ENCODE peak calls at places on chromosome 6, in six cellular contexts. One of them, this sample, is unnamed.

GRCh38 chr6:128538763-128539162 is 18.4 kb upstream of the PTPRK start:
- DNase-seq in AG04450: peak; percentile 26
- DNase-seq in HCT116: no peak
- DNase-seq in epithelial cell of proximal tubule: no peak
- DNase-seq in right lobe of liver: no peak
- DNase-seq in IMR-90: peak; percentile 75
- DNase-seq in this sample: no peak

GRCh38 chr6:79869600-79870084 is 77.7 kb downstream of the ELOVL4 start:
- DNase-seq in AG04450: peak; percentile 21
- DNase-seq in HCT116: peak; percentile 67
- DNase-seq in epithelial cell of proximal tubule: no peak
- DNase-seq in right lobe of liver: peak; percentile 93
- DNase-seq in IMR-90: peak; percentile 57
- DNase-seq in this sample: no peak

GRCh38 chr6:152146385-152146784 is 338.9 kb downstream of the ESR1 start:
- DNase-seq in AG04450: peak; percentile 69
- DNase-seq in HCT116: no peak
- DNase-seq in epithelial cell of proximal tubule: no peak
- DNase-seq in right lobe of liver: no peak
- DNase-seq in IMR-90: peak; percentile 91
- DNase-seq in this sample: peak; percentile 71

GRCh38 chr6:15628499-15629131 is 34.2 kb downstream of the DTNBP1 start:
- DNase-seq in AG04450: peak; percentile 74
- DNase-seq in HCT116: no peak
- DNase-seq in epithelial cell of proximal tubule: no peak
- DNase-seq in right lobe of liver: no peak
- DNase-seq in IMR-90: peak; percentile 94
- DNase-seq in this sample: peak; percentile 64

GRCh38 chr6:169323221-169323620 is 69.6 kb upstream of the THBS2 start:
- DNase-seq in AG04450: no peak
- DNase-seq in HCT116: no peak
- DNase-seq in epithelial cell of proximal tubule: no peak
- DNase-seq in right lobe of liver: no peak
- DNase-seq in IMR-90: no peak
- DNase-seq in this sample: no peak

GRCh38 chr6:25788305-25788922 is 33.9 kb downstream of the SLC17A4 start:
- DNase-seq in AG04450: peak; percentile 13
- DNase-seq in HCT116: peak; percentile 45
- DNase-seq in epithelial cell of proximal tubule: no peak
- DNase-seq in right lobe of liver: peak; percentile 59
- DNase-seq in IMR-90: peak; percentile 51
- DNase-seq in this sample: peak; percentile 7

GRCh38 chr6:16236648-16237199 is 1.7 kb upstream of the GMPR start:
- DNase-seq in AG04450: peak; percentile 21
- DNase-seq in HCT116: no peak
- DNase-seq in epithelial cell of proximal tubule: no peak
- DNase-seq in right lobe of liver: no peak
- DNase-seq in IMR-90: peak; percentile 76
- DNase-seq in this sample: no peak

GRCh38 chr6:111759836-111760785 is 113.1 kb downstream of the FYN start:
- DNase-seq in AG04450: peak; percentile 71
- DNase-seq in HCT116: no peak
- DNase-seq in epithelial cell of proximal tubule: no peak
- DNase-seq in right lobe of liver: no peak
- DNase-seq in IMR-90: peak; percentile 97
- DNase-seq in this sample: peak; percentile 88

GRCh38 chr6:119158057-119158848 is 79.8 kb upstream of the FAM184A start:
- DNase-seq in AG04450: no peak
- DNase-seq in HCT116: no peak
- DNase-seq in epithelial cell of proximal tubule: no peak
- DNase-seq in right lobe of liver: no peak
- DNase-seq in IMR-90: peak; percentile 44
- DNase-seq in this sample: no peak

GRCh38 chr6:101683884-101684283 is 290.4 kb downstream of the GRIK2 start:
- DNase-seq in AG04450: no peak
- DNase-seq in HCT116: no peak
- DNase-seq in epithelial cell of proximal tubule: no peak
- DNase-seq in right lobe of liver: no peak
- DNase-seq in IMR-90: no peak
- DNase-seq in this sample: no peak

GRCh38 chr6:24513602-24514001 is 18.8 kb downstream of the ALDH5A1 start:
- DNase-seq in AG04450: no peak
- DNase-seq in HCT116: no peak
- DNase-seq in epithelial cell of proximal tubule: no peak
- DNase-seq in right lobe of liver: no peak
- DNase-seq in IMR-90: no peak
- DNase-seq in this sample: no peak

GRCh38 chr6:17431581-17431980 is 38.2 kb downstream of the CAP2 start:
- DNase-seq in AG04450: peak; percentile 48
- DNase-seq in HCT116: no peak
- DNase-seq in epithelial cell of proximal tubule: peak; percentile 41
- DNase-seq in right lobe of liver: no peak
- DNase-seq in IMR-90: peak; percentile 88
- DNase-seq in this sample: no peak

GRCh38 chr6:85747654-85748053 is 105.0 kb upstream of the SYNCRIP start:
- DNase-seq in AG04450: peak; percentile 52
- DNase-seq in HCT116: no peak
- DNase-seq in epithelial cell of proximal tubule: no peak
- DNase-seq in right lobe of liver: no peak
- DNase-seq in IMR-90: peak; percentile 84
- DNase-seq in this sample: peak; percentile 47

GRCh38 chr6:121791396-121792315 is 356.2 kb downstream of the GJA1 start:
- DNase-seq in AG04450: no peak
- DNase-seq in HCT116: no peak
- DNase-seq in epithelial cell of proximal tubule: no peak
- DNase-seq in right lobe of liver: no peak
- DNase-seq in IMR-90: no peak
- DNase-seq in this sample: peak; percentile 41

DNA sequence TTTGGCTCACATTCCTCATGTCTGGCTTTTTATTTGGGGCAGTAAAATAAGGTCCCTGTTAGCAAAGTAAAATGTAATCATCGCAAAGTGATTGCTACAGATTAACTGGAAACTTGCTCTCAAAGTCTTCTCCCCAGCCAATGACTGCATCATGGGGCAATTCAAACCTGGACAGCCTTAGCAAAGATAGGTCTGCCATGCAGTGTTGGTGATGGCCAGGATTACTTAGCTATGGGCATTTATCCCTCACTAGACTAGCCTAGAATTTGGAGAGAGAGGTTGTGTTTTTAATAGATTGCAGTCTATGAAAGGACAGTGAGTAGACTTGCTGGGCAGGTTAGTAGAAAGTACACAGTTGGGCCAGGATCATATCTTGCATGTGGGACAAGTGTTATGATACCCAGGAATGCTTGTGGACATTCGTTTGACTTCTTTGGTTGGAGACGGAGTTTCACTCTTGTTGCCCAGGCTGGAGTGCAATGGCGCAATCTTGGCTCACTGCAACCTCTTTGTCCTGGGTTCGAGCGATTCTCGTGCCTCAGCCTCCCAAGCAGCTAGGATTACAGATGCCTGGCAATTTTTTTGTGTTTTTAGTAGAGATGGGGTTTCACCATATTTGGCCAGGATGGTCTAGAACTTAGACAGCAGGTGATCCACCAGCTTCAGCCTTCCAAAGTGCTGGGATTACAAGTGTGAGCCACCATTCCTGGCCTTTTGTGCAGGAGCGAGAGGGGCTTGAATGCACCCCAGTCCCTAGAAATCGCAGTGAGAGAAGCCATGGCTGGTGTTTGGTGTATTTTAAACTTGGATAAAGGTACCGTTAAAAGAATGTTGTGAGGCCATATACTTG is 3.4 kb downstream of the RPS12 start:
- DNase-seq in AG04450: no peak
- DNase-seq in HCT116: no peak
- DNase-seq in epithelial cell of proximal tubule: no peak
- DNase-seq in right lobe of liver: no peak
- DNase-seq in IMR-90: no peak
- DNase-seq in this sample: no peak
- H3K4me3 ChIP-seq in AG04450: no peak overlapping the region
- H3K4me3 ChIP-seq in HCT116: no peak overlapping the region
- H3K4me3 ChIP-seq in epithelial cell of proximal tubule: no peak overlapping the region
- H3K4me3 ChIP-seq in right lobe of liver: no peak overlapping the region
- H3K4me3 ChIP-seq in IMR-90: no peak overlapping the region
- H3K4me3 ChIP-seq in this sample: no peak overlapping the region

GRCh38 chr6:11890849-11891248 is 112.2 kb upstream of the ADTRP start:
- DNase-seq in AG04450: no peak
- DNase-seq in HCT116: no peak
- DNase-seq in epithelial cell of proximal tubule: no peak
- DNase-seq in right lobe of liver: no peak
- DNase-seq in IMR-90: peak; percentile 58
- DNase-seq in this sample: no peak
- TF ChIP-seq CTCF in AG04450: no peak
- TF ChIP-seq CTCF in HCT116: no peak
- TF ChIP-seq CTCF in epithelial cell of proximal tubule: no peak
- TF ChIP-seq CTCF in right lobe of liver: no peak
- TF ChIP-seq CTCF in IMR-90: no peak
- TF ChIP-seq CTCF in this sample: no peak

GRCh38 chr6:143675327-143675900 is 2.4 kb upstream of the PHACTR2 start:
- DNase-seq in AG04450: no peak
- DNase-seq in HCT116: no peak
- DNase-seq in epithelial cell of proximal tubule: no peak
- DNase-seq in right lobe of liver: no peak
- DNase-seq in IMR-90: no peak
- DNase-seq in this sample: no peak
- H3K4me3 ChIP-seq in AG04450: no peak overlapping the region
- H3K4me3 ChIP-seq in HCT116: no peak overlapping the region
- H3K4me3 ChIP-seq in epithelial cell of proximal tubule: no peak overlapping the region
- H3K4me3 ChIP-seq in right lobe of liver: no peak overlapping the region
- H3K4me3 ChIP-seq in IMR-90: no peak overlapping the region
- H3K4me3 ChIP-seq in this sample: no peak overlapping the region

GRCh38 chr6:8904754-8905153 is 469.4 kb upstream of the SLC35B3 start:
- DNase-seq in AG04450: no peak
- DNase-seq in HCT116: no peak
- DNase-seq in epithelial cell of proximal tubule: no peak
- DNase-seq in right lobe of liver: no peak
- DNase-seq in IMR-90: no peak
- DNase-seq in this sample: no peak
- TF ChIP-seq CTCF in AG04450: no peak
- TF ChIP-seq CTCF in HCT116: peak; percentile 63
- TF ChIP-seq CTCF in epithelial cell of proximal tubule: peak; percentile 58
- TF ChIP-seq CTCF in right lobe of liver: no peak
- TF ChIP-seq CTCF in IMR-90: no peak
- TF ChIP-seq CTCF in this sample: no peak

GRCh38 chr6:107786709-107787588 is 37.2 kb downstream of the SCML4 start:
- DNase-seq in AG04450: no peak
- DNase-seq in HCT116: no peak
- DNase-seq in epithelial cell of proximal tubule: no peak
- DNase-seq in right lobe of liver: no peak
- DNase-seq in IMR-90: no peak
- DNase-seq in this sample: no peak
- H3K4me3 ChIP-seq in AG04450: no peak overlapping the region
- H3K4me3 ChIP-seq in HCT116: no peak overlapping the region
- H3K4me3 ChIP-seq in epithelial cell of proximal tubule: no peak overlapping the region
- H3K4me3 ChIP-seq in right lobe of liver: no peak overlapping the region
- H3K4me3 ChIP-seq in IMR-90: no peak overlapping the region
- H3K4me3 ChIP-seq in this sample: no peak overlapping the region

DNA sequence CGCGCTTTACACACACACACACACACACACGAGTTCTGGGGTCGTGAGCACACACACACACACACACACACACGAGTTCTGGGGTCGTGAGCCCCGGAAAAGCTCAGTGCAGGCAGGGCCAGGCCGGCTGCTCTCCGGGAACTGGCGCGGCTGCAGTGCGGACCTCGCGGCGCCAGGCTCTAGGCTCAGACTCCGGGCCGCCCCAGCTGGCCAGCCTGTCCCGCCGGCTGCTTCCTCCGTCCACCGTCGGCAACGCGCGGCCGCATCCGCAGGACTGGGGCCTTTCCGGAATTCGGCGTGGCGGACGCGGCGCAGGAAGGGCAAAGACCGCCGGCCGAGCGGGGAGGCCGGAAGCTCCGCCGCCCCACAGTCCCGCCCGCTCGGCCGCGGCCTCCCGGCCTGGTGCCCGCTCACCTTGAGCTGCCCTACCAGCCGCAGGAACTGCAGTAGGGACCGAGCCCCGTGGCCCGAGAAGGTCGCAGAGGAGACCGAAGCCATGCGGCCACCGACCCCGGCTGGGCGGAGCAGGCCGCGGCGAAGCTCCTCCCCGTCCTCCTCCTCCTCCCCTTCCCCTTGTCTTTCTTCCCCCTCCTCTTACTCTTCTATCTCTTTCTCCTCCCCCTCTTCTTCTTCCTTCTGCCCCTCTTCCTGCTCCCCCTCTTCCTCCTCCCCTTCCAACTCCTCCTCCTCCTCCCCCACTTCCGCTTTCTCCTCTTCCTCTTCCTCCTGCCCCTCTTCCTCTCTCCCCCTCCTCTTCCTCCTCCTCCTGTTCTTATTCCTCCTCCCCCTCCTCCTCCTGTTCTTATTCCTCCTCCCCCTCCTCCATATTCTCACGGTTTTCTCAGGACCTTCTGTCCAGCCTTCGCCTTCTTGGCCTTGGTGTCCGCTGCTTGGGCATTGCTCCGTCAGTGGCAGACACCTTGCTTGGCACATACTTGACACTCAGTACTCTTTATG is at the start of gene HDDC2:
- DNase-seq in AG04450: no peak
- DNase-seq in HCT116: peak; percentile 28
- DNase-seq in epithelial cell of proximal tubule: no peak
- DNase-seq in right lobe of liver: peak; percentile 91
- DNase-seq in IMR-90: peak; percentile 73
- DNase-seq in this sample: no peak
- TF ChIP-seq CTCF in AG04450: no peak
- TF ChIP-seq CTCF in HCT116: no peak
- TF ChIP-seq CTCF in epithelial cell of proximal tubule: no peak
- TF ChIP-seq CTCF in right lobe of liver: no peak
- TF ChIP-seq CTCF in IMR-90: no peak
- TF ChIP-seq CTCF in this sample: no peak

DNA sequence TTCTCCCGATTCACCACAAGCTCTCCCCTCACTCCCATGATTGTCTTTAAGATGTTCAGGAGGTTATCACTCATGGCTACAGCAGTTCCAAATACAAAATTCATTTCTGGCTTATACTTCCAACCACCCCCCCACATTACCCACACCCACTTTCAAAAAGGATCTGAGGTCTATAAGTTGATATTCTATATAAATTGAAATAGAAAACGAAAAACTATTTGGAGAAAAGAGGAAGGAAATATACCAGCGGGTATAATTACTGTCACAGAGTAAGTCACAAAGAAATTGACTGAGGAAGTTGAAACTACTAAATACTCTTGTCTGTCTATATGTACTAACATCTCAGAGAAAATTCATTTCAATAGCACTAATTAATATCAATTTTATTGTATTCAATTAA is 112.7 kb upstream of the TNFAIP3 start:
- DNase-seq in AG04450: no peak
- DNase-seq in HCT116: no peak
- DNase-seq in epithelial cell of proximal tubule: no peak
- DNase-seq in right lobe of liver: no peak
- DNase-seq in IMR-90: no peak
- DNase-seq in this sample: no peak
- H3K4me3 ChIP-seq in AG04450: no peak overlapping the region
- H3K4me3 ChIP-seq in HCT116: no peak overlapping the region
- H3K4me3 ChIP-seq in epithelial cell of proximal tubule: no peak overlapping the region
- H3K4me3 ChIP-seq in right lobe of liver: no peak overlapping the region
- H3K4me3 ChIP-seq in IMR-90: no peak overlapping the region
- H3K4me3 ChIP-seq in this sample: no peak overlapping the region

This sample was measured in AG04449.